ENCODE peak calls at places on chromosomes 1 and 21, in five cellular contexts. K, F, Z, H and M are unnamed samples.

GRCh38 chr1:183730107-183730724 is 74.7 kb upstream of the RGL1 start:
- DNase-seq in K (no peak), F (no peak), Z (no peak), H (no peak), M (no peak)

GRCh38 chr1:223429313-223429731 is 36.1 kb downstream of the CCDC185 start:
- DNase-seq in K (no peak), F (no peak), Z (peak; percentile 10), H (no peak), M (no peak)

GRCh38 chr1:224980181-224980580 is 50.7 kb downstream of the DNAH14 start:
- DNase-seq in K (no peak), F (no peak), Z (no peak), H (no peak), M (no peak)

GRCh38 chr1:25023190-25023578 is 93.1 kb upstream of the RUNX3 start:
- DNase-seq in K (no peak), F (no peak), Z (no peak), H (no peak), M (no peak)

GRCh38 chr21:37240978-37241377 is 26.2 kb downstream of the VPS26C start:
- DNase-seq in K (no peak), F (no peak), Z (no peak), H (no peak), M (no peak)

GRCh38 chr1:48536477-48536876 is 64.5 kb upstream of the SPATA6 start:
- DNase-seq in K (no peak), F (no peak), Z (no peak), H (no peak), M (no peak)

GRCh38 chr1:87864676-87865075 is 536.0 kb downstream of the LMO4 start:
- DNase-seq in K (no peak), F (peak; percentile 67), Z (no peak), H (no peak), M (no peak)

GRCh38 chr1:232578681-232579195 is 51.2 kb downstream of the SIPA1L2 start:
- DNase-seq in K (no peak), F (peak; percentile 72), Z (no peak), H (no peak), M (no peak)

GRCh38 chr1:106727171-106727570 is 329.3 kb upstream of the PRMT6 start:
- DNase-seq in K (no peak), F (peak; percentile 37), Z (no peak), H (no peak), M (no peak)

GRCh38 chr1:212684511-212685090 is 15.0 kb downstream of the BATF3 start:
- DNase-seq in K (no peak), F (no peak), Z (no peak), H (no peak), M (no peak)

GRCh38 chr1:29332204-29332603 is 95.9 kb downstream of the PTPRU start:
- DNase-seq in K (peak; percentile 81), F (peak; percentile 10), Z (peak; percentile 24), H (no peak), M (no peak)

GRCh38 chr1:8020032-8020431 is 6.1 kb downstream of the ERRFI1 start:
- DNase-seq in K (no peak), F (no peak), Z (no peak), H (no peak), M (peak; percentile 52)

GRCh38 chr1:26949266-26949925 is 10.9 kb downstream of the KDF1 start:
- DNase-seq in K (no peak), F (no peak), Z (no peak), H (no peak), M (no peak)

GRCh38 chr1:71311396-71311795 is 230.6 kb upstream of the ZRANB2 start:
- DNase-seq in K (no peak), F (no peak), Z (no peak), H (no peak), M (no peak)

GRCh38 chr1:105137543-105138444 is 1388.1 kb downstream of the AMY1C start:
- DNase-seq in K (peak; percentile 33), F (peak; percentile 12), Z (no peak), H (no peak), M (no peak)

GRCh38 chr1:156461141-156461540 is 39.4 kb downstream of the MEF2D start:
- DNase-seq in K (no peak), F (no peak), Z (no peak), H (no peak), M (no peak)

GRCh38 chr1:6281511-6282402 is 20.9 kb upstream of the GPR153 start:
- DNase-seq in K (no peak), F (no peak), Z (peak; percentile 79), H (peak; percentile 42), M (no peak)

GRCh38 chr1:196380311-196380710 is 227.9 kb downstream of the KCNT2 start:
- DNase-seq in K (no peak), F (no peak), Z (no peak), H (no peak), M (no peak)

GRCh38 chr1:159008744-159009188 is 941 bp upstream of the IFI16 start:
- DNase-seq in K (no peak), F (peak; percentile 63), Z (peak; percentile 49), H (no peak), M (no peak)

GRCh38 chr21:15730484-15731242 is 881 bp downstream of the USP25 start:
- DNase-seq in K (no peak), F (peak; percentile 41), Z (no peak), H (peak; percentile 64), M (no peak)

GRCh38 chr1:110630770-110631663 is 24.9 kb upstream of the KCNA2 start:
- DNase-seq in K (peak; percentile 85), F (peak; percentile 90), Z (peak; percentile 86), H (peak; percentile 78), M (no peak)

GRCh38 chr21:32413697-32414578 is 1.4 kb downstream of the EVA1C start:
- DNase-seq in K (no peak), F (no peak), Z (peak; percentile 21), H (no peak), M (no peak)

GRCh38 chr1:93080424-93080823 is 1.3 kb downstream of the MTF2 start:
- DNase-seq in K (no peak), F (peak; percentile 66), Z (no peak), H (no peak), M (no peak)

GRCh38 chr1:156717411-156717810 is 10.9 kb upstream of the METTL25B start:
- DNase-seq in K (no peak), F (no peak), Z (no peak), H (no peak), M (no peak)

GRCh38 chr1:234553241-234554156 is 56.5 kb downstream of the IRF2BP2 start:
- DNase-seq in K (no peak), F (no peak), Z (no peak), H (no peak), M (no peak)

GRCh38 chr1:195958131-195958530 is 650.1 kb downstream of the KCNT2 start:
- DNase-seq in K (no peak), F (no peak), Z (no peak), H (no peak), M (no peak)

GRCh38 chr1:6889875-6890480 is 104.7 kb downstream of the CAMTA1 start:
- DNase-seq in K (no peak), F (peak; percentile 42), Z (peak; percentile 72), H (peak; percentile 58), M (no peak)

GRCh38 chr1:99590578-99591209 is 55.2 kb upstream of the PALMD start:
- DNase-seq in K (no peak), F (no peak), Z (no peak), H (peak; percentile 40), M (no peak)

GRCh38 chr1:119219711-119220110 is 79.3 kb upstream of the WARS2 start:
- DNase-seq in K (no peak), F (no peak), Z (no peak), H (no peak), M (no peak)

GRCh38 chr1:238710697-238711096 is 675.7 kb upstream of the CHRM3 start:
- DNase-seq in K (no peak), F (no peak), Z (no peak), H (no peak), M (no peak)

GRCh38 chr1:167331650-167332049 is 111.0 kb downstream of the POU2F1 start:
- DNase-seq in K (no peak), F (no peak), Z (no peak), H (no peak), M (no peak)

GRCh38 chr1:167332503-167332902 is 111.8 kb downstream of the POU2F1 start:
- DNase-seq in K (no peak), F (no peak), Z (no peak), H (no peak), M (no peak)

GRCh38 chr1:167333114-167333513 is 112.4 kb downstream of the POU2F1 start:
- DNase-seq in K (no peak), F (peak; percentile 47), Z (no peak), H (no peak), M (no peak)

GRCh38 chr1:167328762-167329483 is 108.2 kb downstream of the POU2F1 start:
- DNase-seq in K (peak; percentile 29), F (peak; percentile 81), Z (peak; percentile 44), H (no peak), M (no peak)

GRCh38 chr1:167330601-167331293 is 110.1 kb downstream of the POU2F1 start:
- DNase-seq in K (no peak), F (peak; percentile 81), Z (no peak), H (no peak), M (no peak)
- H3K4me3 ChIP-seq in K (no peak overlapping the region), F (peak overlapping the region; percentile 56), Z (no peak overlapping the region), H (no peak overlapping the region), M (no peak overlapping the region)

DNA sequence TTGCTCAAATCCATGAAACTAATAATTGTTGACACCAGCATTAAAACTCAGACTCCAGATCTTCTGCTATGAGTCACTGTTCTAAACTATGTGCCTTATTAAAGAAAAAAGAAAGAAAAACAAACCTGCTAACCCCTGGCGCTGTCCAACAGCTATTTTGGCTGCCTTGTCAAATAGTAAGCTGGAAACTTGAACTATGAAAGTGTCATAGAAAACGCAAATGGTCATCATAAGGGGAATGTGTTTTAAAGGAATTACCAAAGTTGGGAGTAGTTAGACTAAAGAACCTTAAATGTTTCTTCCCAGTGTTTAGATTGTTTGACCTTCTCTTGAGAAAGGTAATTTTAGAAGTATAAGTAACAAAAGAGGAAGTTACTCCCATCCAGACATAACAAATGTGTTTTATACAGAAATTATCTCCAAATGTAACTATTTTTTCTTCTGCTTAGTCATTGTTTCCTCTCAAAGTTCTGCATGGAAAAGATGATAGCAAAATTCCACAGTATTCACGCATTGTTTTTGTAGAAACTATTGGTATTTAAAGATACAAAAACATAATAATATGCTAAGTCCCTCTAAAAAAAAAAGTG is 272.4 kb downstream of the TPR start:
- DNase-seq in K (no peak), F (no peak), Z (no peak), H (no peak), M (peak; percentile 66)
- H3K4me3 ChIP-seq in K (no peak overlapping the region), F (no peak overlapping the region), Z (no peak overlapping the region), H (no peak overlapping the region), M (no peak overlapping the region)

GRCh38 chr1:9273177-9273576 is 19.5 kb upstream of the SPSB1 start:
- DNase-seq in K (no peak), F (no peak), Z (no peak), H (no peak), M (no peak)

GRCh38 chr1:9278114-9278513 is 14.6 kb upstream of the SPSB1 start:
- DNase-seq in K (no peak), F (no peak), Z (no peak), H (peak; percentile 10), M (no peak)

GRCh38 chr1:9275161-9275560 is 17.5 kb upstream of the SPSB1 start:
- DNase-seq in K (no peak), F (no peak), Z (no peak), H (peak; percentile 34), M (no peak)

GRCh38 chr1:9278585-9279153 is 14.0 kb upstream of the SPSB1 start:
- DNase-seq in K (no peak), F (no peak), Z (no peak), H (peak; percentile 11), M (no peak)

GRCh38 chr1:9275567-9276034 is 17.1 kb upstream of the SPSB1 start:
- DNase-seq in K (no peak), F (peak; percentile 96), Z (peak; percentile 59), H (peak; percentile 76), M (no peak)
- H3K4me3 ChIP-seq in K (no peak overlapping the region), F (no peak overlapping the region), Z (no peak overlapping the region), H (no peak overlapping the region), M (no peak overlapping the region)

GRCh38 chr1:53328490-53329182 is 766 bp upstream of the LRP8 start:
- DNase-seq in K (no peak), F (no peak), Z (peak; percentile 16), H (peak; percentile 11), M (no peak)
- H3K4me3 ChIP-seq in K (peak overlapping the region; percentile 50), F (peak overlapping the region; percentile 88), Z (peak overlapping the region; percentile 33), H (no peak overlapping the region), M (peak overlapping the region; percentile 14)